ENCODE peak calls at places on chromosomes 12 and 14, in four cellular contexts. L is lower leg skin, D is epithelial cell of esophagus, A is sigmoid colon. T is an unnamed sample.

GRCh38 chr12:124921200-124922008 is 7.0 kb upstream of the UBC start:
- DNase-seq in L (peak; percentile 65), D (peak; percentile 81), A (peak; percentile 72), T (no peak)

GRCh38 chr12:93813972-93814821 is 137.0 kb downstream of the CRADD start:
- DNase-seq in L (peak; percentile 86), D (no peak), A (peak; percentile 97), T (peak; percentile 38)

GRCh38 chr14:73236157-73236556 is 1.1 kb upstream of the PAPLN start:
- DNase-seq in L (no peak), D (no peak), A (peak; percentile 63), T (no peak)

GRCh38 chr12:59929091-59929490 is 333.3 kb downstream of the SLC16A7 start:
- DNase-seq in L (no peak), D (peak; percentile 97), A (no peak), T (no peak)

GRCh38 chr12:92987846-92988621 is 58.9 kb upstream of the EEA1 start:
- DNase-seq in L (no peak), D (no peak), A (no peak), T (no peak)

GRCh38 chr14:99995700-99996356 is 69.4 kb upstream of the EVL start:
- DNase-seq in L (peak; percentile 61), D (peak; percentile 74), A (peak; percentile 71), T (peak; percentile 57)

GRCh38 chr12:106332536-106332935 is 25.0 kb upstream of the POLR3B start:
- DNase-seq in L (no peak), D (no peak), A (no peak), T (no peak)

GRCh38 chr12:46558696-46559095 is 186.1 kb upstream of the SLC38A2 start:
- DNase-seq in L (no peak), D (peak; percentile 90), A (no peak), T (no peak)

GRCh38 chr14:38553586-38553985 is 297.7 kb upstream of the CLEC14A start:
- DNase-seq in L (no peak), D (no peak), A (no peak), T (no peak)

GRCh38 chr12:120361506-120362208 is 7.3 kb downstream of the MSI1 start:
- DNase-seq in L (no peak), D (peak; percentile 36), A (peak; percentile 82), T (no peak)

GRCh38 chr12:56243731-56244181 is 13.9 kb downstream of the SLC39A5 start:
- DNase-seq in L (no peak), D (no peak), A (no peak), T (no peak)

GRCh38 chr14:29528889-29529288 is 398.8 kb downstream of the PRKD1 start:
- DNase-seq in L (no peak), D (no peak), A (no peak), T (no peak)

GRCh38 chr12:131736807-131737484 is 26.1 kb downstream of the SFSWAP start:
- DNase-seq in L (no peak), D (peak; percentile 98), A (no peak), T (no peak)

GRCh38 chr12:121534495-121535148 is 46.2 kb downstream of the KDM2B start:
- DNase-seq in L (no peak), D (no peak), A (peak; percentile 48), T (no peak)

GRCh38 chr14:101474563-101475467 is 86.5 kb upstream of the DIO3 start:
- DNase-seq in L (no peak), D (no peak), A (peak; percentile 53), T (peak; percentile 13)

GRCh38 chr12:93025145-93026103 is 96.3 kb upstream of the EEA1 start:
- DNase-seq in L (no peak), D (peak; percentile 78), A (no peak), T (no peak)

DNA sequence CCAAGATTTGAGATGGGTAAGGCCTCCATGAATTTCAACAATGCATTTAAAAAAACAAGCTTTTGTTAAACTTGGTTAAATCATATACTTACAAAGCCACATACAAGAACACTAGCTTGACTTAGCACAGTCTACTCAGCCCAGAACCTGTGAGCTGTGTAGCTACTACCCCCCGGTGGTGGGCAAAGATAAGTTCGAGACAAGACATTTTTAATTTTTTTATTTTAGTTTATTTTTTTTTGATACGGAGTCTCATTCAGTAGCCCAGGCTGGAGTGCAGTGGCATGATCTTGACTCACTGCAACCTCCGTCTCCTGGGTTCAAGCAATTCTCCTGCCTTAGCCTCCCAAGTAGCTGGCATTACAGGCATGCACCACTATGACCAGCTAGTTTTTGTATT is 3.7 kb upstream of the NECAP1 start:
- DNase-seq in L (no peak), D (peak; percentile 54), A (no peak), T (no peak)
- TF ChIP-seq CTCF in L (no peak), D (peak; percentile 40), A (no peak), T (no peak)

GRCh38 chr12:12081836-12082497 is 11.2 kb downstream of the BCL2L14 start:
- DNase-seq in L (no peak), D (peak; percentile 46), A (no peak), T (no peak)
- TF ChIP-seq CTCF in L (no peak), D (peak; percentile 15), A (no peak), T (no peak)

DNA sequence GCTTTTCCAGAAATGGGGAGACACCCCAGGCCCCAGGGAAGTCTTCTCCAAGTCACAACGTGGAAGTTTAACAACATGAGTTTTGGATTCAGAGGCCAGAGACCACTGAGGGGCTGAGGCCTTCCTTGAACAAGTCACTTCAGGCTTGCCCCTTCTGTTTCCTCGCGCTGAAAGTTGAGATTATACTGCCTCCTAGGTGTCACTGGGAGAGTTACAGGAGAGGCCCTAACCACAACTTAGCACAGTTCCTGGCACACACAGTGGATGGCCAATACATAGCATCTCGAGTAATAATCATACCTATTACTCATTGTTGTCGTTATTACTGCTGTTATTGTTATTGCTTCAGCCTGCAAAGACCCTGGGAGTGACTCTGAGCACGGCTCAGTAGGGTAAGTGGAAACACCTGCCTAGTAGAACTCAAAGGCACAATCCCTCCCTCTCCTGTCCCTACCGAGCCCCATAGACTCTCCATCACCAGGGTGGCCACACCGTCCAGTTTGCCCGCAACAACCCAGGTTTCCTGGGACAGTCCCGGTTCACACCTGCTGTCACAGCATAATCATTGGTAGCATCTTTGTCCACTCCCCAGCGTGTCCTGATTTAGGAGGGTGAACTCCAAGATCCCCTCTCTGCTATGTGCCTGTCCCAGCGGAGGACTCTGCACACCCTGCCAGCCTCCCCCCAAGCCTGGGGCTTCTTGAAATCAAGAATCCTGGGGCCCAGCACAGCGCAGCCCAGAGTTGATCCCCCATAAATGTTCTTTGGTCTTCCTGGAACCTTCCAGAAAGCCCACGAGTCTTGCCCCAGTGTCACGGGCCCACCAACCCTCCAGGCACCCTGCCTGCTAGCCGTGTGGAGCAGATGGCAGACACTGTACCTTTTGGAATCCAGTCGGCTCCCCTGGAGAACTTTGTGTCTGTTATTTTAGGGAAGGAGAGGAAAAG is 85.0 kb downstream of the SYNE3 start:
- DNase-seq in L (no peak), D (peak; percentile 40), A (no peak), T (no peak)
- TF ChIP-seq CTCF in L (no peak), D (peak; percentile 63), A (peak; percentile 28), T (no peak)

GRCh38 chr14:92596328-92596943 is 82.9 kb downstream of the RIN3 start:
- DNase-seq in L (no peak), D (no peak), A (no peak), T (no peak)
- TF ChIP-seq CTCF in L (no peak), D (no peak), A (no peak), T (no peak)

GRCh38 chr12:53325539-53326061 is 4.2 kb upstream of the AAAS start:
- DNase-seq in L (no peak), D (no peak), A (peak; percentile 73), T (no peak)

GRCh38 chr12:53324779-53325538 is 3.5 kb upstream of the AAAS start:
- DNase-seq in L (peak; percentile 86), D (peak; percentile 89), A (peak; percentile 98), T (peak; percentile 80)

GRCh38 chr12:53327435-53328042 is 6.1 kb upstream of the AAAS start:
- DNase-seq in L (no peak), D (no peak), A (no peak), T (no peak)

GRCh38 chr12:53326460-53327185 is 5.2 kb upstream of the AAAS start:
- DNase-seq in L (no peak), D (no peak), A (no peak), T (no peak)

GRCh38 chr12:53328043-53328435 is 6.6 kb upstream of the AAAS start:
- DNase-seq in L (no peak), D (no peak), A (no peak), T (no peak)
- TF ChIP-seq CTCF in L (no peak), D (no peak), A (no peak), T (no peak)

GRCh38 chr14:95895720-95896119 is 19.1 kb downstream of the TUNAR start:
- DNase-seq in L (no peak), D (no peak), A (no peak), T (no peak)
- TF ChIP-seq CTCF in L (no peak), D (peak; percentile 2), A (no peak), T (no peak)

DNA sequence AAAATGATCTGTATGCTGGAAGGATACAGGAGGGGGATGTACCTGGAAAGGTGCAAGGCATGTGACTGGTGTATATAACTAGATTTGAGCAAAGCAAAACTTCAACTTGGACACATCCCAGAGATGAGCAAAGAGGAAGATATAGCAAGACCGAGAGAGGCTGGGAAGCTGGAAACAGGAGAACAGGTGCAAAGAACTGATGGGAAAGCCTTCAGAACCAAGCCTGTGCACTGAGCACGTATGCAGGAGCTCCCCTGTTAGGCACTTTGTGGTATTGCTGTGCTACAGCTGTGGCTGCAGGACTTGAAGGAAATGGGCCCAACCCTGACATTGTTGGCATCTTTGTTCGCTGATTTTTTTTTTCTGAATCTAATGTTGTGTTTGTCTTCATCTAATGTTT is 120.7 kb upstream of the PWP1 start:
- DNase-seq in L (no peak), D (peak; percentile 61), A (no peak), T (no peak)
- TF ChIP-seq CTCF in L (no peak), D (peak; percentile 88), A (no peak), T (no peak)

DNA sequence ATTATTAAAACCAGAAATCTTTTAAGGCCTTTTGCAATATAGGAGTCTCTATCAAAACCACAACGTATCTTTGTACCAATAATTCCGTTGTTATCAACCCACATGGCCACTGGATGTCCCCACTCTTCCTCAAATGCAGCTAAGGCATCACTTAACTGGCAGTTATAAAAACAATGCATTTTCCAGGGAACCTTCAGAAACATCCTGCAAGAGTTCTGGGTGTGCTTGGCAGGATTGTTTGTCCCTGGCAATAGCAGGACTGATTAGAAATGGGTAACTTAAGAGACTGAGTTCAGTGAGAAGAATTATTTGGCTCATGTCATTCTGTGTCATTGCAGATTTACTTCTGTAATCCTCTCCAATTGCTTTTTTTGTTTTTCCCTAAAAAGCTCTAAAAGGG is 112.0 kb downstream of the SLC15A5 start:
- DNase-seq in L (peak; percentile 39), D (peak; percentile 64), A (peak; percentile 69), T (no peak)
- TF ChIP-seq CTCF in L (no peak), D (peak; percentile 75), A (peak; percentile 46), T (no peak)

T was measured in omental fat pad.